ENCODE peak calls at places on chromosomes 11 and 22, in five cellular contexts. T is HT-29; Z is stimulated activated CD8-positive, alpha-beta memory T cell treated with anti-CD3 and anti-CD28 coated beads, Interleukin-7, amount 100 ng/mL, for 48 hours; F is HS-27A; J is Daoy. O is an unnamed sample.

GRCh38 chr11:62130498-62131464 is 7.0 kb downstream of the INCENP start:
- DNase-seq in J (no peak), F (no peak), T (no peak), Z (no peak), O (no peak)

GRCh38 chr11:34333787-34334186 is 24.0 kb downstream of the ABTB2 start:
- DNase-seq in F (no peak), Z (no peak), J (no peak), T (no peak), O (no peak)

GRCh38 chr22:30056015-30056414 is 24.2 kb upstream of the HORMAD2 start:
- DNase-seq in T (no peak), F (no peak), J (no peak), Z (no peak), O (no peak)

GRCh38 chr22:25364736-25365241 is 145.3 kb downstream of the CRYBB2 start:
- DNase-seq in T (no peak), Z (no peak), J (no peak), F (no peak), O (no peak)

GRCh38 chr11:65915821-65916251 is 3.0 kb downstream of the C11orf68 start:
- DNase-seq in F (peak), T (peak), J (peak), Z (no peak), O (peak)

GRCh38 chr11:28529540-28530410 is 421.6 kb downstream of the METTL15 start:
- DNase-seq in Z (no peak), F (peak), J (peak), T (peak), O (no peak)

GRCh38 chr22:33666661-33667619 is 253.3 kb downstream of the LARGE1 start:
- DNase-seq in J (no peak), Z (no peak), F (no peak), T (no peak), O (no peak)

GRCh38 chr11:61350803-61351202 is 10.9 kb downstream of the CYB561A3 start:
- DNase-seq in T (no peak), J (no peak), F (no peak), Z (no peak), O (no peak)

GRCh38 chr11:72519220-72519881 is 85.0 kb upstream of the CLPB start:
- DNase-seq in Z (no peak), T (no peak), J (peak), F (no peak), O (no peak)

GRCh38 chr11:2574043-2574552 is 125.7 kb downstream of the KCNQ1OT1 start:
- DNase-seq in Z (no peak), T (no peak), F (no peak), J (no peak), O (no peak)

GRCh38 chr11:123736769-123737168 is 4.7 kb downstream of the ZNF202 start:
- DNase-seq in J (no peak), T (no peak), Z (no peak), F (no peak), O (no peak)

GRCh38 chr11:112163875-112164521 is at the start of gene IL18:
- DNase-seq in F (no peak), T (peak), J (no peak), Z (no peak), O (peak)

GRCh38 chr22:24104307-24105017 is 76.8 kb upstream of the SUSD2 start:
- DNase-seq in Z (no peak), J (no peak), F (no peak), T (no peak), O (no peak)

GRCh38 chr11:118281284-118281683 is 17.2 kb upstream of the MPZL2 start:
- DNase-seq in T (no peak), J (no peak), Z (no peak), F (no peak), O (no peak)

O was measured in PC-9.